ENCODE peak calls at places on chromosomes 7 and 10, in five cellular contexts. One of them, this sample, is unnamed.

GRCh38 chr10:123804716-123805115 is 86.9 kb downstream of the CPXM2 start:
- DNase-seq in activated T-helper 1 cell treated with anti-CD3 and anti-CD28 coated beads, Interleukin-2, amount 50 U/mL, for 16 hours: no peak
- DNase-seq in right cardiac atrium: no peak
- DNase-seq in HepG2: no peak
- DNase-seq in fibroblast of mammary gland: peak; percentile 62
- DNase-seq in this sample: peak; percentile 91

GRCh38 chr10:87775766-87776165 is 42.3 kb downstream of the ATAD1 start:
- DNase-seq in activated T-helper 1 cell treated with anti-CD3 and anti-CD28 coated beads, Interleukin-2, amount 50 U/mL, for 16 hours: no peak
- DNase-seq in right cardiac atrium: no peak
- DNase-seq in HepG2: no peak
- DNase-seq in fibroblast of mammary gland: peak; percentile 19
- DNase-seq in this sample: peak; percentile 59

GRCh38 chr7:83850037-83850619 is 201.2 kb upstream of the SEMA3E start:
- DNase-seq in activated T-helper 1 cell treated with anti-CD3 and anti-CD28 coated beads, Interleukin-2, amount 50 U/mL, for 16 hours: no peak
- DNase-seq in right cardiac atrium: no peak
- DNase-seq in HepG2: no peak
- DNase-seq in fibroblast of mammary gland: peak; percentile 5
- DNase-seq in this sample: no peak

GRCh38 chr7:4794591-4795350 is 19.3 kb downstream of the AP5Z1 start:
- DNase-seq in activated T-helper 1 cell treated with anti-CD3 and anti-CD28 coated beads, Interleukin-2, amount 50 U/mL, for 16 hours: no peak
- DNase-seq in right cardiac atrium: peak; percentile 27
- DNase-seq in HepG2: no peak
- DNase-seq in fibroblast of mammary gland: no peak
- DNase-seq in this sample: no peak

GRCh38 chr7:75055830-75056431 is 17.7 kb downstream of the RCC1L start:
- DNase-seq in activated T-helper 1 cell treated with anti-CD3 and anti-CD28 coated beads, Interleukin-2, amount 50 U/mL, for 16 hours: no peak
- DNase-seq in right cardiac atrium: peak; percentile 71
- DNase-seq in HepG2: no peak
- DNase-seq in fibroblast of mammary gland: peak; percentile 65
- DNase-seq in this sample: peak; percentile 52

GRCh38 chr10:125231116-125231812 is 70.9 kb upstream of the CTBP2 start:
- DNase-seq in activated T-helper 1 cell treated with anti-CD3 and anti-CD28 coated beads, Interleukin-2, amount 50 U/mL, for 16 hours: no peak
- DNase-seq in right cardiac atrium: no peak
- DNase-seq in HepG2: no peak
- DNase-seq in fibroblast of mammary gland: peak; percentile 92
- DNase-seq in this sample: peak; percentile 92

GRCh38 chr7:494261-494687 is 25.4 kb downstream of the PDGFA start:
- DNase-seq in activated T-helper 1 cell treated with anti-CD3 and anti-CD28 coated beads, Interleukin-2, amount 50 U/mL, for 16 hours: no peak
- DNase-seq in right cardiac atrium: peak; percentile 32
- DNase-seq in HepG2: no peak
- DNase-seq in fibroblast of mammary gland: no peak
- DNase-seq in this sample: no peak

GRCh38 chr10:49123981-49124920 is 8.9 kb upstream of the VSTM4 start:
- DNase-seq in activated T-helper 1 cell treated with anti-CD3 and anti-CD28 coated beads, Interleukin-2, amount 50 U/mL, for 16 hours: no peak
- DNase-seq in right cardiac atrium: no peak
- DNase-seq in HepG2: no peak
- DNase-seq in fibroblast of mammary gland: no peak
- DNase-seq in this sample: no peak

GRCh38 chr7:50851891-50852290 is 69.2 kb upstream of the GRB10 start:
- DNase-seq in activated T-helper 1 cell treated with anti-CD3 and anti-CD28 coated beads, Interleukin-2, amount 50 U/mL, for 16 hours: no peak
- DNase-seq in right cardiac atrium: peak; percentile 72
- DNase-seq in HepG2: no peak
- DNase-seq in fibroblast of mammary gland: no peak
- DNase-seq in this sample: no peak

GRCh38 chr10:29734980-29735627 is 100.3 kb upstream of the SVIL start:
- DNase-seq in activated T-helper 1 cell treated with anti-CD3 and anti-CD28 coated beads, Interleukin-2, amount 50 U/mL, for 16 hours: peak; percentile 14
- DNase-seq in right cardiac atrium: peak; percentile 91
- DNase-seq in HepG2: no peak
- DNase-seq in fibroblast of mammary gland: no peak
- DNase-seq in this sample: peak; percentile 37

GRCh38 chr7:35691827-35692307 is 3.1 kb downstream of the HERPUD2 start:
- DNase-seq in activated T-helper 1 cell treated with anti-CD3 and anti-CD28 coated beads, Interleukin-2, amount 50 U/mL, for 16 hours: no peak
- DNase-seq in right cardiac atrium: no peak
- DNase-seq in HepG2: peak; percentile 54
- DNase-seq in fibroblast of mammary gland: peak; percentile 16
- DNase-seq in this sample: no peak

GRCh38 chr10:110040108-110040507 is 32.3 kb downstream of the ADD3 start:
- DNase-seq in activated T-helper 1 cell treated with anti-CD3 and anti-CD28 coated beads, Interleukin-2, amount 50 U/mL, for 16 hours: no peak
- DNase-seq in right cardiac atrium: no peak
- DNase-seq in HepG2: no peak
- DNase-seq in fibroblast of mammary gland: no peak
- DNase-seq in this sample: no peak

GRCh38 chr7:126524967-126525366 is 727.8 kb downstream of the GRM8 start:
- DNase-seq in activated T-helper 1 cell treated with anti-CD3 and anti-CD28 coated beads, Interleukin-2, amount 50 U/mL, for 16 hours: no peak
- DNase-seq in right cardiac atrium: no peak
- DNase-seq in HepG2: no peak
- DNase-seq in fibroblast of mammary gland: no peak
- DNase-seq in this sample: no peak

GRCh38 chr7:20331912-20332317 is 1.2 kb downstream of the ITGB8 start:
- DNase-seq in activated T-helper 1 cell treated with anti-CD3 and anti-CD28 coated beads, Interleukin-2, amount 50 U/mL, for 16 hours: no peak
- DNase-seq in right cardiac atrium: no peak
- DNase-seq in HepG2: no peak
- DNase-seq in fibroblast of mammary gland: no peak
- DNase-seq in this sample: no peak

GRCh38 chr10:15571570-15571969 is 148.2 kb downstream of the ITGA8 start:
- DNase-seq in activated T-helper 1 cell treated with anti-CD3 and anti-CD28 coated beads, Interleukin-2, amount 50 U/mL, for 16 hours: no peak
- DNase-seq in right cardiac atrium: peak; percentile 73
- DNase-seq in HepG2: no peak
- DNase-seq in fibroblast of mammary gland: peak; percentile 77
- DNase-seq in this sample: peak; percentile 87

GRCh38 chr10:38740102-38740501 is 646.0 kb downstream of the ZNF37A start:
- DNase-seq in activated T-helper 1 cell treated with anti-CD3 and anti-CD28 coated beads, Interleukin-2, amount 50 U/mL, for 16 hours: no peak
- DNase-seq in right cardiac atrium: no peak
- DNase-seq in HepG2: no peak
- DNase-seq in fibroblast of mammary gland: no peak
- DNase-seq in this sample: no peak

GRCh38 chr7:47954231-47954911 is 6.1 kb upstream of the PKD1L1 start:
- DNase-seq in activated T-helper 1 cell treated with anti-CD3 and anti-CD28 coated beads, Interleukin-2, amount 50 U/mL, for 16 hours: no peak
- DNase-seq in right cardiac atrium: no peak
- DNase-seq in HepG2: no peak
- DNase-seq in fibroblast of mammary gland: peak; percentile 58
- DNase-seq in this sample: no peak